ENCODE peak calls at places on chromosome 10, in four cellular contexts. C is GM12892, D is HFFc6, Q is T-helper 9 cell. F is an unnamed sample.

GRCh38 chr10:5944389-5945202 is 32.7 kb downstream of the IL15RA start:
- DNase-seq in C (no peak), Q (no peak), D (peak; percentile 99), F (no peak)

GRCh38 chr10:86366902-86367338 is 325 bp upstream of the GRID1 start:
- DNase-seq in C (peak; percentile 62), Q (no peak), D (no peak), F (no peak)

GRCh38 chr10:118594392-118595063 is 920 bp downstream of the PRLHR start:
- DNase-seq in C (peak; percentile 25), Q (no peak), D (no peak), F (peak; percentile 94)

GRCh38 chr10:52609601-52610240 is 162.9 kb downstream of the MBL2 start:
- DNase-seq in D (no peak), C (no peak), Q (no peak), F (no peak)

GRCh38 chr10:117112220-117112619 is 25.9 kb downstream of the VAX1 start:
- DNase-seq in D (no peak), C (no peak), Q (no peak), F (no peak)

GRCh38 chr10:112655722-112656121 is 208.7 kb downstream of the VTI1A start:
- DNase-seq in Q (no peak), D (no peak), C (no peak), F (no peak)

GRCh38 chr10:42952358-42952757 is 124.5 kb upstream of the RET start:
- DNase-seq in C (no peak), D (peak; percentile 6), Q (no peak), F (peak; percentile 87)

GRCh38 chr10:122126763-122127659 is 138.0 kb downstream of the TACC2 start:
- DNase-seq in C (no peak), Q (no peak), D (peak; percentile 88), F (no peak)

GRCh38 chr10:28281726-28282325 is 21.0 kb downstream of the MPP7 start:
- DNase-seq in Q (no peak), C (no peak), D (no peak), F (no peak)

GRCh38 chr10:5595591-5596590 is 70.5 kb downstream of the ASB13 start:
- DNase-seq in C (no peak), Q (no peak), D (peak; percentile 96), F (no peak)

GRCh38 chr10:106815427-106816043 is 349.0 kb downstream of the SORCS1 start:
- DNase-seq in Q (no peak), C (no peak), D (no peak), F (no peak)

GRCh38 chr10:80322711-80323110 is 33.3 kb upstream of the MAT1A start:
- DNase-seq in C (no peak), Q (no peak), D (no peak), F (no peak)

GRCh38 chr10:78945838-78946237 is 122.9 kb upstream of the ZMIZ1 start:
- DNase-seq in C (no peak), Q (no peak), D (no peak), F (no peak)

GRCh38 chr10:122407375-122408125 is 33.0 kb downstream of the PLEKHA1 start:
- DNase-seq in C (no peak), D (no peak), Q (no peak), F (no peak)

GRCh38 chr10:87656431-87657072 is 3.1 kb upstream of the PAPSS2 start:
- DNase-seq in D (no peak), Q (no peak), C (peak; percentile 23), F (no peak)

GRCh38 chr10:71079761-71080380 is 132.5 kb upstream of the UNC5B start:
- DNase-seq in D (no peak), Q (no peak), C (no peak), F (peak; percentile 6)

F was measured in WTC11.